ENCODE peak calls at places on chromosomes 3 and 15, in seven cellular contexts. W is uterus, N is OCI-LY7, I is coronary artery, M is GM23338, P is thyroid gland, S is cardiac muscle cell. G is an unnamed sample.

GRCh38 chr15:39695793-39696192 is 86.8 kb downstream of the FSIP1 start:
- DNase-seq in W (no peak), N (no peak), I (no peak), M (no peak), P (no peak), S (no peak), G (no peak)

GRCh38 chr3:31695280-31696008 is 162.7 kb downstream of the STT3B start:
- DNase-seq in W (no peak), N (peak; percentile 33), I (no peak), M (peak; percentile 62), P (no peak), S (peak; percentile 38), G (no peak)

GRCh38 chr3:196533260-196533681 is 18.1 kb upstream of the SMCO1 start:
- DNase-seq in W (no peak), N (no peak), I (no peak), M (peak; percentile 72), P (no peak), S (no peak), G (no peak)

GRCh38 chr15:31042731-31043130 is 51.3 kb upstream of the MTMR10 start:
- DNase-seq in W (no peak), N (no peak), I (no peak), M (no peak), P (no peak), S (peak; percentile 29), G (no peak)

GRCh38 chr3:98513136-98513535 is 9.6 kb downstream of the CLDND1 start:
- DNase-seq in W (no peak), N (no peak), I (no peak), M (no peak), P (no peak), S (no peak), G (no peak)

GRCh38 chr15:80977627-80978036 is 12.0 kb downstream of the MESD start:
- DNase-seq in W (peak; percentile 45), N (peak; percentile 72), I (no peak), M (peak; percentile 90), P (peak; percentile 52), S (peak; percentile 78), G (no peak)

GRCh38 chr3:193805448-193805847 is 212.4 kb downstream of the OPA1 start:
- DNase-seq in W (peak; percentile 62), N (no peak), I (no peak), M (no peak), P (peak; percentile 84), S (peak; percentile 46), G (no peak)

GRCh38 chr3:171836836-171837235 is 6.3 kb upstream of the TMEM212 start:
- DNase-seq in W (no peak), N (no peak), I (no peak), M (no peak), P (no peak), S (no peak), G (no peak)

GRCh38 chr15:65893060-65893459 is 23.8 kb downstream of the RAB11A start:
- DNase-seq in W (no peak), N (no peak), I (no peak), M (no peak), P (no peak), S (no peak), G (no peak)

GRCh38 chr15:45180201-45180600 is 7.6 kb downstream of the SHF start:
- DNase-seq in W (no peak), N (no peak), I (no peak), M (no peak), P (no peak), S (no peak), G (no peak)

GRCh38 chr3:80526153-80526552 is 758.4 kb upstream of the ROBO1 start:
- DNase-seq in W (no peak), N (no peak), I (no peak), M (peak; percentile 54), P (no peak), S (peak; percentile 15), G (no peak)

GRCh38 chr3:71681224-71681668 is 44.0 kb downstream of the EIF4E3 start:
- DNase-seq in W (peak; percentile 59), N (no peak), I (no peak), M (peak; percentile 82), P (peak; percentile 71), S (peak; percentile 76), G (peak; percentile 19)

GRCh38 chr3:52135332-52135731 is 18.9 kb downstream of the POC1A start:
- DNase-seq in W (no peak), N (no peak), I (no peak), M (no peak), P (no peak), S (no peak), G (no peak)

GRCh38 chr3:38588276-38588971 is 61.1 kb downstream of the SCN5A start:
- DNase-seq in W (no peak), N (no peak), I (peak; percentile 62), M (no peak), P (peak; percentile 75), S (no peak), G (peak; percentile 7)

GRCh38 chr3:111027868-111028267 is 43.7 kb upstream of the NECTIN3 start:
- DNase-seq in W (no peak), N (no peak), I (no peak), M (no peak), P (no peak), S (no peak), G (no peak)

GRCh38 chr3:158532099-158532734 is 38.8 kb upstream of the MLF1 start:
- DNase-seq in W (no peak), N (peak; percentile 29), I (no peak), M (peak; percentile 54), P (no peak), S (peak; percentile 23), G (peak; percentile 2)

GRCh38 chr15:47246317-47246716 is 471.0 kb upstream of the SEMA6D start:
- DNase-seq in W (no peak), N (no peak), I (no peak), M (no peak), P (no peak), S (no peak), G (no peak)

GRCh38 chr3:30614943-30615342 is 8.5 kb downstream of the TGFBR2 start:
- DNase-seq in W (no peak), N (no peak), I (no peak), M (no peak), P (no peak), S (no peak), G (no peak)

GRCh38 chr3:46998121-46998851 is 18.8 kb downstream of the NBEAL2 start:
- DNase-seq in W (peak; percentile 51), N (peak; percentile 77), I (no peak), M (peak; percentile 93), P (peak; percentile 82), S (peak; percentile 81), G (peak; percentile 72)

GRCh38 chr3:71955549-71956373 is 170.8 kb upstream of the PROK2 start:
- DNase-seq in W (peak; percentile 79), N (peak; percentile 66), I (peak; percentile 80), M (peak; percentile 84), P (peak; percentile 81), S (peak; percentile 87), G (no peak)

GRCh38 chr15:50676799-50677483 is 9.7 kb downstream of the TRPM7 start:
- DNase-seq in W (no peak), N (no peak), I (no peak), M (no peak), P (no peak), S (no peak), G (no peak)

GRCh38 chr3:36373084-36373483 is 7.2 kb upstream of the STAC start:
- DNase-seq in W (no peak), N (no peak), I (no peak), M (no peak), P (no peak), S (no peak), G (no peak)
- H3K27ac ChIP-seq in W (no peak overlapping the region), N (no peak overlapping the region), I (no peak overlapping the region), M (no peak overlapping the region), P (peak overlapping the region; percentile 23), S (no peak overlapping the region), G (no peak overlapping the region)

GRCh38 chr3:152195206-152195605 is 73.5 kb upstream of the MBNL1 start:
- DNase-seq in W (no peak), N (no peak), I (no peak), M (no peak), P (no peak), S (no peak), G (no peak)
- H3K27ac ChIP-seq in W (peak overlapping the region; percentile 79), N (no peak overlapping the region), I (no peak overlapping the region), M (no peak overlapping the region), P (no peak overlapping the region), S (no peak overlapping the region), G (peak overlapping the region; percentile 84)

GRCh38 chr3:45688882-45689786 is at the start of gene SACM1L:
- DNase-seq in W (peak; percentile 98), N (peak; percentile 99), I (peak; percentile 99), M (peak; percentile 98), P (peak; percentile 98), S (peak; percentile 99), G (peak; percentile 96)

GRCh38 chr3:45689787-45690145 is 570 bp downstream of the SACM1L start:
- DNase-seq in W (no peak), N (no peak), I (no peak), M (no peak), P (peak; percentile 30), S (no peak), G (no peak)

GRCh38 chr3:45686850-45687249 is 2.3 kb upstream of the SACM1L start:
- DNase-seq in W (no peak), N (no peak), I (no peak), M (no peak), P (no peak), S (no peak), G (no peak)

GRCh38 chr3:45688194-45688881 is 858 bp upstream of the SACM1L start:
- DNase-seq in W (peak; percentile 42), N (peak; percentile 50), I (no peak), M (peak; percentile 82), P (peak; percentile 30), S (peak; percentile 70), G (no peak)

GRCh38 chr3:45687828-45688193 is 1.4 kb upstream of the SACM1L start:
- DNase-seq in W (no peak), N (peak; percentile 12), I (no peak), M (no peak), P (no peak), S (no peak), G (no peak)
- H3K27ac ChIP-seq in W (peak overlapping the region; percentile 86), N (no peak overlapping the region), I (peak overlapping the region; percentile 23), M (no peak overlapping the region), P (no peak overlapping the region), S (peak overlapping the region; percentile 56), G (no peak overlapping the region)

GRCh38 chr3:150515210-150515609 is 31.1 kb downstream of the SERP1 start:
- DNase-seq in W (no peak), N (no peak), I (no peak), M (no peak), P (no peak), S (no peak), G (no peak)

GRCh38 chr3:150521458-150521857 is 24.8 kb downstream of the SERP1 start:
- DNase-seq in W (no peak), N (no peak), I (no peak), M (no peak), P (no peak), S (no peak), G (no peak)

GRCh38 chr3:150520408-150520807 is 25.9 kb downstream of the SERP1 start:
- DNase-seq in W (no peak), N (no peak), I (no peak), M (no peak), P (no peak), S (no peak), G (no peak)

GRCh38 chr3:150523538-150523937 is 22.8 kb downstream of the SERP1 start:
- DNase-seq in W (no peak), N (no peak), I (no peak), M (no peak), P (no peak), S (peak; percentile 8), G (no peak)

DNA sequence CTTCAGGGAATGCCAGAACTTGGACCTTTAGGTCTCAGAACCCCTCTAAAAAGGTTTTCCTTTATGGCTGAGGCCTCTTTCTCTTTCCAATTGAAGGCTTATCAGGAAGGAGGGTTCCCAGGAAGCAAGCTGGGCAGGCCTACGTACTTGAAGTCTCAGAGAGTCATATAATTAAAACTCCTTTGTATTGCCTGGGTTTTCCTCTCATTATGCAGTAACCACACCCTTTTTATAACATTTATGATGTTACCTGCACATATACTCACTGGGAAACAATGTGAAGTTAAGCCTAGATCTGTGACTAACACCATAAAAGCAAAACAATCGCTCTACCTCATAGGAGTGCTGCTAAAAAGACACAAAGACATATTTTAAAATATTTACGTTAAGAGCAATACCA is 27.3 kb downstream of the SERP1 start:
- DNase-seq in W (no peak), N (no peak), I (no peak), M (no peak), P (no peak), S (no peak), G (no peak)
- H3K27ac ChIP-seq in W (no peak overlapping the region), N (no peak overlapping the region), I (no peak overlapping the region), M (no peak overlapping the region), P (no peak overlapping the region), S (no peak overlapping the region), G (no peak overlapping the region)